ENCODE peak calls at places on chromosomes 1 and 21, in eight cellular contexts. S, A, Y, I, V, G, L and P are unnamed samples.
A peak's percentile ranks its signal among the peaks of the same experiment; 100 is the strongest.

GRCh38 chr1:41333146-41333784 is 28.0 kb upstream of the FOXO6 start:
- DNase-seq in S (no peak), V (no peak), Y (no peak), I (no peak), L (no peak), G (peak; percentile 68), A (peak; percentile 36), P (peak; percentile 75)

GRCh38 chr1:224407546-224408293 is 26.9 kb downstream of the WDR26 start:
- DNase-seq in A (no peak), I (no peak), Y (no peak), L (no peak), V (no peak), G (no peak), S (no peak), P (peak; percentile 9)

GRCh38 chr1:114113801-114114750 is 39.6 kb downstream of the SYT6 start:
- DNase-seq in I (no peak), G (peak; percentile 6), Y (peak; percentile 50), V (no peak), S (no peak), A (no peak), L (no peak), P (peak; percentile 26)

GRCh38 chr1:8169364-8170058 is 143.4 kb upstream of the ERRFI1 start:
- DNase-seq in L (no peak), A (peak; percentile 96), S (peak; percentile 77), G (peak; percentile 89), I (peak; percentile 67), V (no peak), Y (peak; percentile 72), P (peak; percentile 94)

GRCh38 chr1:47618222-47618720 is 180.4 kb downstream of the FOXD2 start:
- DNase-seq in L (no peak), S (no peak), Y (no peak), G (no peak), V (no peak), I (peak; percentile 71), A (no peak), P (no peak)

GRCh38 chr21:31555741-31556191 is 103.7 kb upstream of the SOD1 start:
- DNase-seq in Y (no peak), V (no peak), G (no peak), S (no peak), A (no peak), L (no peak), I (no peak), P (no peak)

GRCh38 chr1:24964811-24965570 is 34.9 kb upstream of the RUNX3 start:
- DNase-seq in A (no peak), S (no peak), V (no peak), G (peak; percentile 50), Y (peak; percentile 65), I (no peak), L (no peak), P (no peak)

GRCh38 chr1:203196371-203196770 is 9.9 kb upstream of the CHI3L1 start:
- DNase-seq in I (no peak), G (peak; percentile 7), Y (no peak), A (no peak), S (no peak), V (no peak), L (no peak), P (no peak)

GRCh38 chr1:151512801-151513625 is 1.8 kb downstream of the CGN start:
- DNase-seq in L (no peak), G (no peak), S (peak; percentile 90), V (peak; percentile 67), I (no peak), A (no peak), Y (peak; percentile 69), P (no peak)

GRCh38 chr1:6027591-6027990 is 18.1 kb upstream of the KCNAB2 start:
- DNase-seq in L (no peak), A (no peak), S (no peak), Y (no peak), G (no peak), V (no peak), I (no peak), P (no peak)

GRCh38 chr1:6026095-6026809 is 19.4 kb upstream of the KCNAB2 start:
- DNase-seq in L (peak; percentile 59), G (peak; percentile 30), V (no peak), Y (peak; percentile 95), S (peak; percentile 37), I (no peak), A (no peak), P (no peak)

GRCh38 chr1:6030144-6030543 is 15.5 kb upstream of the KCNAB2 start:
- DNase-seq in A (no peak), L (no peak), G (no peak), V (no peak), I (no peak), S (no peak), Y (no peak), P (no peak)

GRCh38 chr1:6029351-6029750 is 16.3 kb upstream of the KCNAB2 start:
- DNase-seq in A (no peak), I (no peak), L (no peak), V (no peak), G (no peak), Y (no peak), S (no peak), P (no peak)

DNA sequence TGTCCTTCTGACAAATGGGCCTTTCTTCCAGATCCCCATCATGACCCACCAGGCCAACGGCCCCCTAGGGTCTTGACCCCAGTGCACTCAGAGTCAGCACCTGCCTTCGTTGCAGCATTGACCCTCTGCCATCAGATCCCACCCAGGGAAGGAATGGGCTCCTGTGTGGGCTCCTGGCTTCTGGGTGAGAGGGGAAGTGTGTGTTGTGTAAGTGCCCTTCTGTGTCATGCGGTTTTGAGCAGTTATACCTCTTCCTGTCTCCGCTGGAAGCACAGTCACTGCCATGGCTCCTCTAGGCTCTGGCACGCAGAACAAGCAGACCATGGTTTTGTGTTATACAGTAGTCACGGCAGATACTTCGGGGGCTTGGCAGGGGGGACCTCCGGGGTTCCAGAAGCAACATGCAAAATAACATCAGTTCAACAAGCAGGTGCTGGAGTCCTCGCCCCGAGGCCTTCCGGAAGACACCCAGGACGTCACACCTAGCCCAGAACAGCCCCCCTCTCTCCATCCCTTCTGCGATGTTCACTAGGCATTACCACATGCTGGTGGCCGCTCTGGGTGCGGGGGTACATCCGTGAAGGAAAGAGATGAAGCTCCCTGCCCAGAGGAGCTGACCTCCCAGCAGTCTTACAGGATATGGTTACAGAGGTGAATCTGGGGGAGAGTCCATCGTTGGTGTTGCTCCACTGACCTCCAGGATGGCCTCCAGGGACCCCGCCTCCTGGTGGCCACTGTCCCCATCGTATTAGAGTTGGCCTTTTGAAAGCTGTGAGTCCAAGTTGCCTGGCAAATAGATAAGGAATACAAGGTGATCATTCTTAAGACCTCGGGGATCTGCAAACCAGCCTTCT is 17.4 kb upstream of the KCNAB2 start:
- DNase-seq in S (no peak), I (no peak), L (no peak), G (peak; percentile 11), V (no peak), Y (peak; percentile 73), A (no peak), P (peak; percentile 21)
- TF ChIP-seq CTCF in S (no peak), I (no peak), L (no peak), G (no peak), V (no peak), Y (peak; percentile 14), A (no peak), P (no peak)

GRCh38 chr1:200487650-200488049 is 77.8 kb upstream of the ZNF281 start:
- DNase-seq in V (no peak), Y (peak; percentile 43), S (no peak), L (no peak), I (no peak), G (no peak), A (peak; percentile 61), P (no peak)

GRCh38 chr1:200478945-200479558 is 69.2 kb upstream of the ZNF281 start:
- DNase-seq in I (no peak), L (no peak), V (no peak), Y (no peak), A (no peak), S (no peak), G (no peak), P (no peak)

GRCh38 chr1:200486634-200487033 is 76.8 kb upstream of the ZNF281 start:
- DNase-seq in V (no peak), G (no peak), A (no peak), I (no peak), Y (no peak), S (no peak), L (no peak), P (no peak)

GRCh38 chr1:200479816-200480215 is 70.0 kb upstream of the ZNF281 start:
- DNase-seq in L (no peak), G (no peak), A (peak; percentile 40), V (no peak), S (no peak), Y (no peak), I (no peak), P (peak; percentile 26)

DNA sequence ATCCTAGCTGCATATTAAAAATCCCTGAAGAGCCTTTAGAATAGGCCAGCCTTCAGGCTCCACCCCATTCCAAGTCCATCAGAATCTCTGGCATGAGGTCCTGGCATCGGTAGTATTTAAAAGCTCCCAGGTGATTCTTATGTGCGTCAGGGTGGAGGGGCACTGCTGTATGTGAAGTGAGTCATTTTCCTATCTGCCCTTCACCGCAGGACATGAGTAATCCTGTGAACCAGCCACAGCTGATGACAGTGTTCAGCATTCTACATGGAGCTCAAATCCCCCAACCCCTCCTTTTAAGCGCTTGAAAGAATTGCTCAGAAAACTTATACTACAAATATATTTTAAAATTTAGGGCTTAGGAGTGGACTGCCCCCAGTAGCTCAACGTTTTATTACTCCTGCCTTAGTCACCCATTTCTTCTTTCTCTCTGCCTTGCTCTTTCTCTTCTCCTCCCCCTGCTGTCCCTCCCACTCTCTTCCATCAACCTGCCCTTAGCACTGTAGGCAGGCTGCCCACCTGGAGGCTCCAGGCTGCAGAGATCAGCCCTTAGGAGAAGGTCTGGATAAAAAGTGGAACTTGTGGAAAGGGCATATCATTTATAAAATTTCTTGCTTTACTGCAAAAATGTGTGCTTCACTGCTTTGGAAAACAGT is 73.8 kb upstream of the ZNF281 start:
- DNase-seq in A (peak; percentile 94), L (no peak), Y (peak; percentile 50), V (no peak), G (peak; percentile 100), I (peak; percentile 28), S (peak; percentile 64), P (peak; percentile 99)
- TF ChIP-seq CTCF in A (no peak), L (no peak), Y (no peak), V (no peak), G (peak; percentile 12), I (peak; percentile 21), S (no peak), P (no peak)

GRCh38 chr1:145826030-145826429 is 2.0 kb downstream of the POLR3C start:
- DNase-seq in I (no peak), A (no peak), V (no peak), S (no peak), Y (no peak), L (no peak), G (no peak), P (no peak)
- TF ChIP-seq CTCF in I (peak; percentile 47), A (no peak), V (no peak), S (no peak), Y (no peak), L (no peak), G (no peak), P (peak; percentile 7)

DNA sequence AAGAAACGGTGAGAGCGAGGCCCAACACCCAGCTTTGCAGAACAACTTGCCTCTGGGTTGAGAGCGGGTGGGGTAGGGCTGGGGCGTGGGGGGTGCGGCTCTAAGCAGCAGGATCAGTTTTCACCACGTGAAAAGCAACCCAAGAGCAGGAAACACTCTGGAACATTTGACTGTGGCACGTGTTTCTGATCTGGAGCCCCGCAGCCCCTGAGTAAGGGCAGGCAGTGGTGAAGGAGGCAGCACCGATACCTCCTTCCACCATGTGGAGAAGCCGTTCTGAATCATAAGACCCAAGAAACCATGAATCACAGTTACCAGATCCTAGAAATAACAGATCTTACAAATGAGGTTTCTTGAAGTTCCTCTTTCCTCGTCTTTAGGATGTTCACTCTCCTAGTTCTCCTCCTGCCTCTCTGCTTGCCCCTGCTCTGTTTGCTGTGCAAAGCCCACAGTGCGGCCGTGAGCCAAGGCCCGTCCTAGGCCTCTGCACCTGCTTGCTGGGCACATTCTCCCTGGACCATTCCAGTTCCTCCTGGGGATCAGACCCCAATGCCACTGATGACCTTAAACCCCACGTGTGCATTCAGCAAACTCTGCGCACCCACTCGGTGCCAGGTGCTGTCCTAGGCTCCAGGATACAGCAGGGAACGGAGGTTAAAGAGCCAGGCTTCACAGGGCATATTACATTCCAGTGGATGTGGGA is 31.9 kb downstream of the SLC1A7 start:
- DNase-seq in L (no peak), G (peak; percentile 66), I (no peak), V (no peak), Y (peak; percentile 73), S (no peak), A (peak; percentile 65), P (peak; percentile 73)
- TF ChIP-seq CTCF in L (no peak), G (no peak), I (no peak), V (no peak), Y (no peak), S (no peak), A (no peak), P (no peak)